ENCODE peak calls at places on chromosomes 5 and 9, in six cellular contexts. One of them, this sample, is unnamed. For H3K4me1, the result is how much of the 10 kb centered on the place peaks cover.

GRCh38 chr5:58717303-58718012 is 134.6 kb downstream of the RAB3C start:
- DNase-seq in GM23248: no peak
- DNase-seq in heart right ventricle: no peak
- DNase-seq in mesendoderm: peak
- DNase-seq in fibroblast of lung: no peak
- DNase-seq in colonic mucosa: no peak
- DNase-seq in this sample: no peak

GRCh38 chr5:110086658-110087388 is 397.1 kb downstream of the MAN2A1 start:
- DNase-seq in GM23248: peak
- DNase-seq in heart right ventricle: no peak
- DNase-seq in colonic mucosa: no peak
- DNase-seq in mesendoderm: no peak
- DNase-seq in fibroblast of lung: peak
- DNase-seq in this sample: peak

GRCh38 chr5:142319105-142319504 is 5.7 kb downstream of the SPRY4 start:
- DNase-seq in mesendoderm: no peak
- DNase-seq in GM23248: no peak
- DNase-seq in fibroblast of lung: peak
- DNase-seq in colonic mucosa: no peak
- DNase-seq in heart right ventricle: no peak
- DNase-seq in this sample: no peak

GRCh38 chr5:33343661-33344327 is 97.0 kb upstream of the TARS1 start:
- DNase-seq in colonic mucosa: no peak
- DNase-seq in fibroblast of lung: peak
- DNase-seq in heart right ventricle: no peak
- DNase-seq in GM23248: peak
- DNase-seq in mesendoderm: no peak
- DNase-seq in this sample: no peak

GRCh38 chr5:55821731-55822512 is 29.2 kb upstream of the IL31RA start:
- DNase-seq in heart right ventricle: peak
- DNase-seq in fibroblast of lung: peak
- DNase-seq in GM23248: peak
- DNase-seq in mesendoderm: no peak
- DNase-seq in colonic mucosa: no peak
- DNase-seq in this sample: no peak

GRCh38 chr5:172659570-172659908 is 18.5 kb downstream of the NEURL1B start:
- DNase-seq in GM23248: no peak
- DNase-seq in heart right ventricle: no peak
- DNase-seq in colonic mucosa: no peak
- DNase-seq in fibroblast of lung: no peak
- DNase-seq in mesendoderm: no peak
- DNase-seq in this sample: no peak

GRCh38 chr5:64680289-64680688 is 10.0 kb upstream of the SHISAL2B start:
- DNase-seq in heart right ventricle: no peak
- DNase-seq in colonic mucosa: no peak
- DNase-seq in GM23248: peak
- DNase-seq in mesendoderm: peak
- DNase-seq in fibroblast of lung: no peak
- DNase-seq in this sample: no peak

GRCh38 chr5:21070871-21071270 is 1082.9 kb upstream of the CDH18 start:
- DNase-seq in mesendoderm: peak
- DNase-seq in fibroblast of lung: no peak
- DNase-seq in heart right ventricle: no peak
- DNase-seq in GM23248: no peak
- DNase-seq in colonic mucosa: no peak
- DNase-seq in this sample: no peak

GRCh38 chr5:157761690-157762611 is 18.4 kb downstream of the LSM11 start:
- DNase-seq in heart right ventricle: no peak
- DNase-seq in mesendoderm: peak
- DNase-seq in colonic mucosa: peak
- DNase-seq in fibroblast of lung: peak
- DNase-seq in GM23248: peak
- DNase-seq in this sample: no peak

GRCh38 chr9:88676644-88677043 is 141.7 kb downstream of the NXNL2 start:
- DNase-seq in GM23248: no peak
- DNase-seq in fibroblast of lung: no peak
- DNase-seq in colonic mucosa: no peak
- DNase-seq in heart right ventricle: no peak
- DNase-seq in mesendoderm: no peak
- DNase-seq in this sample: no peak

GRCh38 chr5:140004174-140004573 is 38.9 kb downstream of the NRG2 start:
- DNase-seq in heart right ventricle: no peak
- DNase-seq in fibroblast of lung: no peak
- DNase-seq in GM23248: no peak
- DNase-seq in mesendoderm: no peak
- DNase-seq in colonic mucosa: no peak
- DNase-seq in this sample: no peak

DNA sequence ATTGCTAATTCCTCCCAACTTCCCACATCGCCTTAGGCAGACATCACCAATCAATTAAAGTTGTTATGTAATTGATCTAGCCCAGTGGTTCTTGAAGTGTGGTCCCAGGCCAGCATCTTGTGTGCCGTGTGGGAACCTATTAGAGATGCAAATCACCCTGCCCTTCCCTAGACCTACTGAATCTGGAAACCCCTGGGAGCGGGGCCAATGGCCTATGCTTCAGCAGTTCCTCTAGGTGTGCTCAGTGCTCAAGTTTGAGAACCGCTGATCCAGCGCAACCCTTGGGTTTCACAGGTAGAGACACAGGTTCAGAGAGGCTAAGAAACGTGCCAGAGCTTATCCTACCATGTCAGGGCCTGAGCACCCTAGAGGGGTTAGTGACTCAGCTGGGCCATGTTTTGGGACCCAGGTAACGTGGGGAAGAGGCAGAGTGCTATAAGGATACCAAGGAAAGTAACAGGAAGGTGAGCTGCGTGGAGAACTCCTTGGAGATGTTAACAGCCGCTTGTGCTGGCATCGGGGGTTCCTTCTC is 4.4 kb downstream of the SLC34A1 start:
- DNase-seq in mesendoderm: no peak
- DNase-seq in heart right ventricle: no peak
- DNase-seq in GM23248: no peak
- DNase-seq in fibroblast of lung: no peak
- DNase-seq in colonic mucosa: no peak
- DNase-seq in this sample: no peak
- H3K4me1 ChIP-seq in mesendoderm: under half
- H3K4me1 ChIP-seq in heart right ventricle: under half
- H3K4me1 ChIP-seq in GM23248: under half
- H3K4me1 ChIP-seq in fibroblast of lung: under half
- H3K4me1 ChIP-seq in colonic mucosa: under half
- H3K4me1 ChIP-seq in this sample: under half

GRCh38 chr5:166581827-166582226 is 1709.6 kb upstream of the WWC1 start:
- DNase-seq in mesendoderm: no peak
- DNase-seq in GM23248: no peak
- DNase-seq in colonic mucosa: no peak
- DNase-seq in heart right ventricle: no peak
- DNase-seq in fibroblast of lung: peak
- DNase-seq in this sample: no peak
- H3K4me1 ChIP-seq in mesendoderm: under half
- H3K4me1 ChIP-seq in GM23248: under half
- H3K4me1 ChIP-seq in colonic mucosa: under half
- H3K4me1 ChIP-seq in heart right ventricle: under half
- H3K4me1 ChIP-seq in fibroblast of lung: under half
- H3K4me1 ChIP-seq in this sample: under half

GRCh38 chr5:154366353-154366752 is 79.4 kb upstream of the SAP30L start:
- DNase-seq in GM23248: peak
- DNase-seq in mesendoderm: peak
- DNase-seq in colonic mucosa: no peak
- DNase-seq in heart right ventricle: no peak
- DNase-seq in fibroblast of lung: peak
- DNase-seq in this sample: no peak
- H3K4me1 ChIP-seq in GM23248: half or more
- H3K4me1 ChIP-seq in mesendoderm: under half
- H3K4me1 ChIP-seq in colonic mucosa: under half
- H3K4me1 ChIP-seq in heart right ventricle: under half
- H3K4me1 ChIP-seq in fibroblast of lung: under half
- H3K4me1 ChIP-seq in this sample: under half

DNA sequence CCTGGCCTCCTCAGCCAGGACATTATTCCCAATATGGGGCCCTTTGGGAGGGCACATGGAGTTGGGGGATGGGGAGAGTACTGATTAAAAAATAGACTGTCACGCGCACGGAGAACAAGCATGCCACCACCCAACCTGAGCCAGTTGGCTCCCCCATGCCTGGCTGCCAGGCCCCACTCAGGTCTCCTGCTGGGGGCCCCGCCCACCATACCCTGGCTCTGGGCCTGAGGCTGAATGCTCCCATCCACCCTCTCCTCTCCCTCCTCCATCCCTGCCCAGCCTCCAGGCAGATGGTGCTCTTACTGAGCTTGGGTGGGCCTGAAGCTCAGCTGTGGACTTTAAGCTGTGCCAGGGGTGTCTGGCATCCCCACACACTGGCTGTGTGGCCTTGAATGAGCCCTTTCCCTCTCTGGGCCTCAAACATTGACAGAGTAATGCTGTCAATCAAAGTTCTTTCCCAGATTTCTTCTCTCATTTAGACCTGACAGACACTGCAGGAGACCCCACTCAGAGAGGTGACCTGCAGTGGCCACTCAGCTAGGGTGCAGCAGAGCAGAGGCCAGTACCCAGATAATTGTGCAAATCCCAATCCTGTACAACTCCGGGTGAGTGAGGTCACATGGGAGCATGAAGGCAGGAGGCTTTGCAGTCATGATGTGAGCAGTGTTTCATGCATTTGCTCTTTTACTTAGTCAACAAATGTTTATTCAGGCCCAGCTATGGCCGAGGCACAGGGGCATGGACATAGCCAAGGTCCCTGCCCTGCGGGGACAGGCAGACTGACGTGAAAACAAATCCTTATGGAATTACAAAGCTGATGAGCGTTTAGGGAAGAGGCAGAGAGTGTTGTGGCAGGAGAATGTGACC is 9.8 kb upstream of the SYNPO start:
- DNase-seq in heart right ventricle: peak
- DNase-seq in fibroblast of lung: no peak
- DNase-seq in colonic mucosa: no peak
- DNase-seq in GM23248: no peak
- DNase-seq in mesendoderm: no peak
- DNase-seq in this sample: peak
- H3K4me1 ChIP-seq in heart right ventricle: under half
- H3K4me1 ChIP-seq in fibroblast of lung: under half
- H3K4me1 ChIP-seq in colonic mucosa: under half
- H3K4me1 ChIP-seq in GM23248: under half
- H3K4me1 ChIP-seq in mesendoderm: under half
- H3K4me1 ChIP-seq in this sample: half or more

GRCh38 chr9:134337469-134337868 is 11.2 kb downstream of the RXRA start:
- DNase-seq in colonic mucosa: no peak
- DNase-seq in fibroblast of lung: no peak
- DNase-seq in heart right ventricle: no peak
- DNase-seq in GM23248: no peak
- DNase-seq in mesendoderm: no peak
- DNase-seq in this sample: no peak
- H3K4me1 ChIP-seq in colonic mucosa: half or more
- H3K4me1 ChIP-seq in fibroblast of lung: under half
- H3K4me1 ChIP-seq in heart right ventricle: half or more
- H3K4me1 ChIP-seq in GM23248: under half
- H3K4me1 ChIP-seq in mesendoderm: under half
- H3K4me1 ChIP-seq in this sample: half or more

GRCh38 chr5:132455614-132456115 is 34.9 kb downstream of the IRF1 start:
- DNase-seq in mesendoderm: no peak
- DNase-seq in heart right ventricle: no peak
- DNase-seq in fibroblast of lung: no peak
- DNase-seq in colonic mucosa: no peak
- DNase-seq in GM23248: no peak
- DNase-seq in this sample: no peak

GRCh38 chr5:132458226-132458560 is 32.4 kb downstream of the IRF1 start:
- DNase-seq in mesendoderm: no peak
- DNase-seq in heart right ventricle: no peak
- DNase-seq in colonic mucosa: no peak
- DNase-seq in GM23248: peak
- DNase-seq in fibroblast of lung: peak
- DNase-seq in this sample: no peak

GRCh38 chr5:132458651-132459030 is 31.9 kb downstream of the IRF1 start:
- DNase-seq in GM23248: peak
- DNase-seq in mesendoderm: no peak
- DNase-seq in fibroblast of lung: peak
- DNase-seq in colonic mucosa: no peak
- DNase-seq in heart right ventricle: no peak
- DNase-seq in this sample: no peak

GRCh38 chr5:132457371-132458225 is 33.0 kb downstream of the IRF1 start:
- DNase-seq in GM23248: peak
- DNase-seq in mesendoderm: no peak
- DNase-seq in heart right ventricle: no peak
- DNase-seq in fibroblast of lung: peak
- DNase-seq in colonic mucosa: no peak
- DNase-seq in this sample: peak

GRCh38 chr5:132456553-132457361 is 33.8 kb downstream of the IRF1 start:
- DNase-seq in GM23248: peak
- DNase-seq in mesendoderm: no peak
- DNase-seq in fibroblast of lung: peak
- DNase-seq in heart right ventricle: no peak
- DNase-seq in colonic mucosa: no peak
- DNase-seq in this sample: peak
- H3K4me1 ChIP-seq in GM23248: under half
- H3K4me1 ChIP-seq in mesendoderm: under half
- H3K4me1 ChIP-seq in fibroblast of lung: under half
- H3K4me1 ChIP-seq in heart right ventricle: under half
- H3K4me1 ChIP-seq in colonic mucosa: under half
- H3K4me1 ChIP-seq in this sample: under half

DNA sequence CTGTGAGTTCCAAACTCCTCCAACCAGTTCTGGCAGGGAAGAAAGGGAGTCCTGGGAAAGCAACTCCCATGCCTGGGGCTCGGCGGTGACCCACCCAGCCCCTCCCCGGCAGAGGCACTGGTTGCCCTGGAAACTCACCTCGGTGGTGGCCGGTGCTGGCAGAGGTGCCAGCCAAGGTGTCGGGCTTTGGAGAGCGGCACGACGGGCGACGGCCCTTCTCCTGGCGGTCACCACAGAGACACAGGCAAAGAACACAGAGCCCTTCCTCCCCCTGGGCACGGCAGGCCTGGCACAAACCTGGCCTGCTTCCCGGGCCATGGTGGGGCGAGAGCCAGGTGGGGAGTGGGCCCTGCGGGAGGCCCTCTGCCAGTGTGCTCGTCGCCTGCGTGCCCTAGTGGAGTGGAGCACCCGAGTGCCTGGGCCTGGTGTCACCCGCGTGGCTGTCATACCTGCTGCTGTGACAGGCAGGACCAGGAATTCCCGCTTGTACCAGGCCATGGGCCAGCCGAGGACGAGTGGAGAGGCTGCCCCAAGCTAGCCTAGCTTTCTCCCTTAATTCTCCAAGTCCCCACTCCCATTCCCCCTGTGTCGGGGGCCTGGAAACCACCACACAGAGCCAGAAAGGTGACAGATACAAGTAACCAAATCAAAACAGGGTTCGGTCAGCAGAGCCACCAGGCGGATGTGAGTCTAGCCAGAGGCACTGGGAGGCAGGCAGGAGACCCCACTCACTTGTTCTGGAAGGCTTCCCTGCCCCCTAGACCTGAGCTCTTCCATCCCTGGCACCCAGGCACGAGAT is 8.2 kb upstream of the RALGDS start:
- DNase-seq in GM23248: no peak
- DNase-seq in heart right ventricle: no peak
- DNase-seq in colonic mucosa: no peak
- DNase-seq in fibroblast of lung: no peak
- DNase-seq in mesendoderm: no peak
- DNase-seq in this sample: no peak
- H3K4me1 ChIP-seq in GM23248: under half
- H3K4me1 ChIP-seq in heart right ventricle: under half
- H3K4me1 ChIP-seq in colonic mucosa: under half
- H3K4me1 ChIP-seq in fibroblast of lung: under half
- H3K4me1 ChIP-seq in mesendoderm: under half
- H3K4me1 ChIP-seq in this sample: half or more

This sample was measured in psoas muscle.